ENCODE peak calls at places on chromosome 12, in five cellular contexts. One of them, this sample, is unnamed.

GRCh38 chr12:26112703-26113147 is 12.1 kb downstream of the BHLHE41 start:
- DNase-seq in transverse colon: no peak
- DNase-seq in SK-N-SH: no peak
- DNase-seq in mesenchymal stem cell: peak; percentile 67
- DNase-seq in HL-60: no peak
- DNase-seq in this sample: no peak

GRCh38 chr12:91985002-91985767 is 160.5 kb downstream of the BTG1 start:
- DNase-seq in transverse colon: no peak
- DNase-seq in SK-N-SH: no peak
- DNase-seq in mesenchymal stem cell: peak; percentile 48
- DNase-seq in HL-60: no peak
- DNase-seq in this sample: no peak

GRCh38 chr12:18304609-18305008 is 43.3 kb downstream of the PIK3C2G start:
- DNase-seq in transverse colon: no peak
- DNase-seq in SK-N-SH: no peak
- DNase-seq in mesenchymal stem cell: no peak
- DNase-seq in HL-60: no peak
- DNase-seq in this sample: no peak

GRCh38 chr12:99259040-99259934 is 388.3 kb upstream of the GARIN6 start:
- DNase-seq in transverse colon: no peak
- DNase-seq in SK-N-SH: no peak
- DNase-seq in mesenchymal stem cell: peak; percentile 12
- DNase-seq in HL-60: no peak
- DNase-seq in this sample: no peak

GRCh38 chr12:12070674-12071661 is at the start of gene BCL2L14:
- DNase-seq in transverse colon: peak; percentile 46
- DNase-seq in SK-N-SH: no peak
- DNase-seq in mesenchymal stem cell: peak; percentile 19
- DNase-seq in HL-60: no peak
- DNase-seq in this sample: no peak

GRCh38 chr12:17108877-17109520 is 503.0 kb upstream of the LMO3 start:
- DNase-seq in transverse colon: no peak
- DNase-seq in SK-N-SH: no peak
- DNase-seq in mesenchymal stem cell: no peak
- DNase-seq in HL-60: no peak
- DNase-seq in this sample: no peak

GRCh38 chr12:127054531-127054930 is 1212.4 kb upstream of the TMEM132C start:
- DNase-seq in transverse colon: no peak
- DNase-seq in SK-N-SH: no peak
- DNase-seq in mesenchymal stem cell: no peak
- DNase-seq in HL-60: no peak
- DNase-seq in this sample: no peak

GRCh38 chr12:102645968-102646367 is 165.6 kb upstream of the IGF1 start:
- DNase-seq in transverse colon: no peak
- DNase-seq in SK-N-SH: no peak
- DNase-seq in mesenchymal stem cell: no peak
- DNase-seq in HL-60: no peak
- DNase-seq in this sample: no peak

GRCh38 chr12:4293942-4294505 is 20.5 kb downstream of the CCND2 start:
- DNase-seq in transverse colon: no peak
- DNase-seq in SK-N-SH: no peak
- DNase-seq in mesenchymal stem cell: no peak
- DNase-seq in HL-60: no peak
- DNase-seq in this sample: no peak

GRCh38 chr12:25501565-25501964 is 51.5 kb downstream of the LMNTD1 start:
- DNase-seq in transverse colon: no peak
- DNase-seq in SK-N-SH: no peak
- DNase-seq in mesenchymal stem cell: peak; percentile 15
- DNase-seq in HL-60: no peak
- DNase-seq in this sample: no peak

GRCh38 chr12:72493390-72493789 is 221.2 kb downstream of the TRHDE start:
- DNase-seq in transverse colon: no peak
- DNase-seq in SK-N-SH: no peak
- DNase-seq in mesenchymal stem cell: peak; percentile 15
- DNase-seq in HL-60: no peak
- DNase-seq in this sample: no peak

GRCh38 chr12:114400395-114400794 is 5.5 kb downstream of the TBX5 start:
- DNase-seq in transverse colon: no peak
- DNase-seq in SK-N-SH: no peak
- DNase-seq in mesenchymal stem cell: no peak
- DNase-seq in HL-60: no peak
- DNase-seq in this sample: no peak

GRCh38 chr12:109983432-109984142 is 12.6 kb downstream of the GIT2 start:
- DNase-seq in transverse colon: no peak
- DNase-seq in SK-N-SH: no peak
- DNase-seq in mesenchymal stem cell: no peak
- DNase-seq in HL-60: no peak
- DNase-seq in this sample: no peak

GRCh38 chr12:126156806-126157574 is 1091.8 kb downstream of the AACS start:
- DNase-seq in transverse colon: no peak
- DNase-seq in SK-N-SH: peak; percentile 38
- DNase-seq in mesenchymal stem cell: no peak
- DNase-seq in HL-60: no peak
- DNase-seq in this sample: peak; percentile 47

GRCh38 chr12:3172124-3173007 is 95.2 kb downstream of the TSPAN9 start:
- DNase-seq in transverse colon: no peak
- DNase-seq in SK-N-SH: peak; percentile 81
- DNase-seq in mesenchymal stem cell: no peak
- DNase-seq in HL-60: no peak
- DNase-seq in this sample: no peak

GRCh38 chr12:112535017-112535416 is 116.3 kb downstream of the PTPN11 start:
- DNase-seq in transverse colon: no peak
- DNase-seq in SK-N-SH: no peak
- DNase-seq in mesenchymal stem cell: no peak
- DNase-seq in HL-60: no peak
- DNase-seq in this sample: no peak

GRCh38 chr12:116695464-116695725 is 42.5 kb downstream of the SPRING1 start:
- DNase-seq in transverse colon: no peak
- DNase-seq in SK-N-SH: no peak
- DNase-seq in mesenchymal stem cell: no peak
- DNase-seq in HL-60: no peak
- DNase-seq in this sample: no peak

GRCh38 chr12:3622021-3622731 is 130.7 kb downstream of the CRACR2A start:
- DNase-seq in transverse colon: no peak
- DNase-seq in SK-N-SH: no peak
- DNase-seq in mesenchymal stem cell: no peak
- DNase-seq in HL-60: no peak
- DNase-seq in this sample: no peak

GRCh38 chr12:122081697-122082221 is 3.2 kb downstream of the MLXIP start:
- DNase-seq in transverse colon: peak; percentile 60
- DNase-seq in SK-N-SH: no peak
- DNase-seq in mesenchymal stem cell: peak; percentile 92
- DNase-seq in HL-60: peak; percentile 92
- DNase-seq in this sample: no peak

GRCh38 chr12:47903927-47904646 is 707 bp downstream of the VDR start:
- DNase-seq in transverse colon: peak; percentile 73
- DNase-seq in SK-N-SH: no peak
- DNase-seq in mesenchymal stem cell: peak; percentile 90
- DNase-seq in HL-60: peak; percentile 91
- DNase-seq in this sample: no peak

GRCh38 chr12:51534216-51534615 is 56.8 kb upstream of the SCN8A start:
- DNase-seq in transverse colon: no peak
- DNase-seq in SK-N-SH: no peak
- DNase-seq in mesenchymal stem cell: no peak
- DNase-seq in HL-60: no peak
- DNase-seq in this sample: no peak

GRCh38 chr12:77339610-77340009 is 274.2 kb upstream of the E2F7 start:
- DNase-seq in transverse colon: no peak
- DNase-seq in SK-N-SH: no peak
- DNase-seq in mesenchymal stem cell: no peak
- DNase-seq in HL-60: no peak
- DNase-seq in this sample: no peak

GRCh38 chr12:10965511-10965910 is 21.2 kb downstream of the TAS2R50 start:
- DNase-seq in transverse colon: no peak
- DNase-seq in SK-N-SH: no peak
- DNase-seq in mesenchymal stem cell: no peak
- DNase-seq in HL-60: no peak
- DNase-seq in this sample: no peak

GRCh38 chr12:22416831-22417230 is 82.3 kb upstream of the ST8SIA1 start:
- DNase-seq in transverse colon: no peak
- DNase-seq in SK-N-SH: no peak
- DNase-seq in mesenchymal stem cell: no peak
- DNase-seq in HL-60: no peak
- DNase-seq in this sample: no peak

GRCh38 chr12:31874961-31875608 is 84.1 kb upstream of the RESF1 start:
- DNase-seq in transverse colon: peak; percentile 40
- DNase-seq in SK-N-SH: no peak
- DNase-seq in mesenchymal stem cell: peak; percentile 86
- DNase-seq in HL-60: peak; percentile 13
- DNase-seq in this sample: no peak

GRCh38 chr12:57205931-57206330 is 10.7 kb upstream of the NXPH4 start:
- DNase-seq in transverse colon: no peak
- DNase-seq in SK-N-SH: no peak
- DNase-seq in mesenchymal stem cell: no peak
- DNase-seq in HL-60: no peak
- DNase-seq in this sample: no peak

GRCh38 chr12:133120385-133121191 is 9.5 kb downstream of the ZNF891 start:
- DNase-seq in transverse colon: no peak
- DNase-seq in SK-N-SH: no peak
- DNase-seq in mesenchymal stem cell: peak; percentile 11
- DNase-seq in HL-60: no peak
- DNase-seq in this sample: no peak

GRCh38 chr12:127640181-127640886 is 626.6 kb upstream of the TMEM132C start:
- DNase-seq in transverse colon: no peak
- DNase-seq in SK-N-SH: no peak
- DNase-seq in mesenchymal stem cell: no peak
- DNase-seq in HL-60: no peak
- DNase-seq in this sample: no peak

GRCh38 chr12:20561886-20562285 is 133.2 kb upstream of the SLCO1C1 start:
- DNase-seq in transverse colon: no peak
- DNase-seq in SK-N-SH: no peak
- DNase-seq in mesenchymal stem cell: no peak
- DNase-seq in HL-60: no peak
- DNase-seq in this sample: no peak

GRCh38 chr12:57110189-57111045 is 745 bp downstream of the STAT6 start:
- DNase-seq in transverse colon: peak; percentile 82
- DNase-seq in SK-N-SH: peak; percentile 15
- DNase-seq in mesenchymal stem cell: peak; percentile 86
- DNase-seq in HL-60: peak; percentile 86
- DNase-seq in this sample: no peak

DNA sequence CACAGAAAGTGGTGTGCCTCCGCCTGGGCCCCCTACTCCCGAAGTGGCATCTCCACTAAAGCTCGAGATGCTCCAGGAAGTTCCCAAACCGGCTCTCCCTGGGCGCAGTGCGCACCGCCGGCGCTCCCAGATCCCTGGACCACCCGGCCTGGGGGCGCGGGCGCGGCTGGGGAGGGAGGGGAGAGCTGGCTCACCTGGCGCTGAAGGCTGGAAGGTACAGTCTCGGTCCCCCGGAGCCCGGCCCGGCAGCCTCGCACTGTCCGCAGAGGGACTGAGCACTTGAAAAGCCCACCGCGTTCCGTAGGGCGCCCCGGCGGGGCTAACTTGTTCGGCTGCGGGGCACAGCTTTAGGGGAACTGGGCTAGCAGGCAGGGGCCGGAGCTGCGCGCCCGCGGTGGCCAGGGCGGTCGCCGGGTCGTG is 558 bp downstream of the DBX2 start:
- DNase-seq in transverse colon: no peak
- DNase-seq in SK-N-SH: no peak
- DNase-seq in mesenchymal stem cell: no peak
- DNase-seq in HL-60: no peak
- DNase-seq in this sample: no peak
- H3K4me3 ChIP-seq in transverse colon: peak overlapping the region; percentile 15
- H3K4me3 ChIP-seq in SK-N-SH: peak overlapping the region; percentile 39
- H3K4me3 ChIP-seq in mesenchymal stem cell: peak overlapping the region; percentile 51
- H3K4me3 ChIP-seq in HL-60: no peak overlapping the region
- H3K4me3 ChIP-seq in this sample: peak overlapping the region; percentile 40

DNA sequence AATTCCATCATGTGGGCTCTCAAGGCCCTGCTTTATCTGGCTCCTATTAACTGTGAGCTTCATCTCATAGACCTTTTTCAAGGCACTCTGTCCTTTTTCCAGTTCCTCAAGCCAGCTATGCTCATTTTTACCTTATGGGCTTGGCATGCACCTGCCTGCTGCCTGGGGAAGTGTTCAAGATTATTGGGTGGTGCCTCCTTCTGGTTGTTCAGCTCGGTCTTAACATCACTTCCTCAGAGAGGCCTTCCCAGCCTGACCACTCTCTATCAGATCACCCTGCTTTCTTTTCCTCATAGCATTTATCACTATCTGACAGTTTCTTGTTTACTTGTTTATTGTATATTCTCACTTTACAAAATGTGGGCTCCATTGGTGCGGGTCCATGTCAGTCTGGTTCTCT is 141.3 kb downstream of the PTPRR start:
- DNase-seq in transverse colon: no peak
- DNase-seq in SK-N-SH: no peak
- DNase-seq in mesenchymal stem cell: no peak
- DNase-seq in HL-60: no peak
- DNase-seq in this sample: no peak
- H3K27ac ChIP-seq in transverse colon: no peak overlapping the region
- H3K27ac ChIP-seq in SK-N-SH: no peak overlapping the region
- H3K27ac ChIP-seq in mesenchymal stem cell: no peak overlapping the region
- H3K27ac ChIP-seq in HL-60: no peak overlapping the region
- H3K27ac ChIP-seq in this sample: no peak overlapping the region

GRCh38 chr12:111034148-111034910 is 114.0 kb upstream of the MYL2 start:
- DNase-seq in transverse colon: no peak
- DNase-seq in SK-N-SH: peak; percentile 80
- DNase-seq in mesenchymal stem cell: no peak
- DNase-seq in HL-60: no peak
- DNase-seq in this sample: no peak
- H3K4me3 ChIP-seq in transverse colon: no peak within 1 kb of the TSS
- H3K4me3 ChIP-seq in SK-N-SH: no peak within 1 kb of the TSS
- H3K4me3 ChIP-seq in mesenchymal stem cell: no peak within 1 kb of the TSS
- H3K4me3 ChIP-seq in HL-60: peak within 1 kb of the TSS; percentile 44
- H3K4me3 ChIP-seq in this sample: peak within 1 kb of the TSS; percentile 85

DNA sequence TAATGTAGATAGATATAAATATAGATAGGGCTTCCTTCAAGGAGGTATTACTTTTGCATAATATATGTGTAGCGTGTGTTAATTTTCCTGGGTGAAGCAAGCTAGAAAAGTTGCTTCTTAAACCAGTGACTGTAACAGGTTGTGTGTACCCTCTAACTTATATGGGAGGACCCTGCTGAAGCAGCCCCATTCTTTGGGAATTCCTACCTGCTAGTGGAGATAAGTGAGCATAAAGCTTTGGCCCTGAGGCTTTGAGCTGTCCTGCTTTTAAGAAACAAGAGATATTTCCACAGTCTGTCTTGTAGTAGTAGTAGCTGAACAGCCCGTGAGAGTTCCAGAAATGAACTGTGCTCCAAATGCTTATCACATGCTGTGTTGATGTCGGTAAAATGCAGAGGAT is 8.6 kb downstream of the RMST start:
- DNase-seq in transverse colon: no peak
- DNase-seq in SK-N-SH: no peak
- DNase-seq in mesenchymal stem cell: no peak
- DNase-seq in HL-60: no peak
- DNase-seq in this sample: no peak
- H3K27ac ChIP-seq in transverse colon: no peak overlapping the region
- H3K27ac ChIP-seq in SK-N-SH: no peak overlapping the region
- H3K27ac ChIP-seq in mesenchymal stem cell: no peak overlapping the region
- H3K27ac ChIP-seq in HL-60: no peak overlapping the region
- H3K27ac ChIP-seq in this sample: no peak overlapping the region